ENCODE peak calls at places on chromosomes 4 and X, in eight cellular contexts. M is transverse colon, T is HepG2, Y is SK-N-SH, D is Panc1, C is spleen, J is GM23338, N is stomach. I is an unnamed sample. For H3K4me1, the result is how much of the 10 kb centered on the place peaks cover.

GRCh38 chr4:121072080-121072835 is at the start of gene NDNF:
- DNase-seq in M (peak), J (peak), T (peak), Y (peak), D (no peak), N (no peak), C (no peak), I (no peak)

GRCh38 chr4:76762136-76763130 is 135.5 kb downstream of the SOWAHB start:
- DNase-seq in D (no peak), T (no peak), N (no peak), M (no peak), C (no peak), J (no peak), Y (no peak), I (no peak)

GRCh38 chr4:151664289-151664688 is 96.5 kb downstream of the GATB start:
- DNase-seq in T (no peak), M (no peak), Y (no peak), J (no peak), N (no peak), C (no peak), D (no peak), I (no peak)

GRCh38 chrX:96696462-96696861 is 11.8 kb downstream of the DIAPH2 start:
- DNase-seq in J (no peak), M (no peak), N (no peak), T (no peak), C (no peak), Y (no peak), D (no peak), I (no peak)

GRCh38 chr4:168832746-168833575 is 177.1 kb downstream of the CBR4 start:
- DNase-seq in D (no peak), Y (peak), M (peak), J (peak), T (no peak), N (peak), C (peak), I (no peak)

GRCh38 chrX:74419861-74420193 is 1.5 kb upstream of the SLC16A2 start:
- DNase-seq in M (no peak), T (no peak), N (no peak), C (no peak), D (no peak), J (peak), Y (no peak), I (no peak)

GRCh38 chr4:6507345-6507744 is 34.9 kb upstream of the PPP2R2C start:
- DNase-seq in C (no peak), D (no peak), Y (no peak), T (no peak), M (no peak), N (no peak), J (no peak), I (no peak)

GRCh38 chrX:140933056-140933455 is 69.3 kb upstream of the SPANXB1 start:
- DNase-seq in Y (no peak), N (no peak), C (no peak), J (no peak), T (no peak), M (no peak), D (no peak), I (no peak)

GRCh38 chr4:15654556-15655222 is 468 bp downstream of the FBXL5 start:
- DNase-seq in Y (no peak), C (peak), D (no peak), T (peak), M (peak), J (peak), N (peak), I (no peak)

GRCh38 chr4:144732584-144733130 is 86.7 kb downstream of the HHIP start:
- DNase-seq in J (no peak), N (no peak), M (no peak), Y (no peak), D (no peak), C (no peak), T (no peak), I (no peak)

GRCh38 chrX:2545144-2545543 is 44.4 kb upstream of the DHRSX start:
- DNase-seq in N (no peak), C (no peak), D (no peak), M (no peak), Y (no peak), T (no peak), J (no peak), I (no peak)

GRCh38 chr4:145308598-145308997 is 128.2 kb upstream of the OTUD4 start:
- DNase-seq in T (no peak), M (no peak), C (no peak), N (no peak), D (no peak), Y (no peak), J (no peak), I (no peak)

GRCh38 chr4:150782311-150782710 is 200.4 kb downstream of the MAB21L2 start:
- DNase-seq in T (peak), Y (peak), D (no peak), J (no peak), M (no peak), N (no peak), C (no peak), I (no peak)

GRCh38 chr4:156723951-156724668 is 247.5 kb downstream of the PDGFC start:
- DNase-seq in C (peak), Y (no peak), N (peak), M (peak), D (no peak), T (peak), J (no peak), I (no peak)

GRCh38 chr4:17624821-17625220 is 10.4 kb downstream of the MED28 start:
- DNase-seq in D (no peak), J (no peak), C (no peak), M (no peak), N (no peak), Y (no peak), T (no peak), I (no peak)
- H3K4me1 ChIP-seq in D (under half), J (under half), C (under half), M (under half), N (under half), Y (under half), T (under half), I (under half)

GRCh38 chr4:1198070-1198844 is 25.9 kb upstream of the SPON2 start:
- DNase-seq in T (no peak), N (peak), J (no peak), Y (peak), M (peak), C (no peak), D (no peak), I (no peak)

GRCh38 chr4:1199556-1200331 is 27.4 kb upstream of the SPON2 start:
- DNase-seq in T (no peak), J (no peak), N (peak), D (no peak), M (peak), Y (peak), C (peak), I (no peak)

GRCh38 chr4:1202526-1203378 is 30.4 kb upstream of the SPON2 start:
- DNase-seq in T (no peak), M (peak), J (no peak), C (peak), Y (peak), D (no peak), N (peak), I (no peak)

GRCh38 chr4:1201851-1202525 is 29.6 kb upstream of the SPON2 start:
- DNase-seq in N (peak), Y (peak), D (no peak), C (peak), T (no peak), M (peak), J (no peak), I (no peak)

DNA sequence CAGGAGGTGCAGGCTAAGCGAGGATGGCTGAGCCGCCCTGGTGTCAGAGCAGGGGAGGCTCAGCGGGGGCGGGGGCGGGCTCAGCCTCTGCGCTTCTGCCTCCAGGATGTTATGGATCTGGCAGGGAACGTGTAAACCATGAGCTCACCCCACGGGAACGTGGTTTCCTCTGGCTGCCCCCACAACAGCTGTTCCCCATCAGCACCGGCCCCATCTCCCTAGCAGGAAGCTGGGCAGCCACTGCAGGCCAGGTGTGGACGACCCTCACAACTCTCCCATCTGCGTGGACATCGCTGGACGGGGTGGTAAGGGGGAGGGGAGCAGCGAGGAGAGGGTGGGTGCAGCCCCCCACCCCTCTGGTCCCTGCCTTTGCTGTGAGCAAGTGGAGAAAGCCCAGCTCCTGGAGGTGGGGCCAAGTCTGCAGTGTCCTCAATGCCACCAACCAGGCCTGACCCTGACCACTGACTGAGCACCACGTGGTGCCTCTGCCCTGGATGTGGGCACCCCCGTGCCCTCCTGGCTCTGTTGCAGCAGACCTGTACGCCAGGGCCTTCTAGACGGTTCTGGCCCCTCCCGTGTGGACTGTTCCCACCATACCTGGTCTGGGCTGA is 28.1 kb upstream of the SPON2 start:
- DNase-seq in T (no peak), J (no peak), D (no peak), N (peak), C (peak), M (peak), Y (peak), I (no peak)
- TF ChIP-seq POLR2AphosphoS5 in T (no peak), J (no peak), D (no peak), N (peak), C (peak), M (peak), Y (no peak), I (no peak)

GRCh38 chrX:123876844-123877243 is 17.0 kb downstream of the XIAP start:
- DNase-seq in Y (no peak), M (no peak), T (no peak), N (no peak), J (no peak), C (no peak), D (no peak), I (no peak)
- H3K4me1 ChIP-seq in Y (under half), M (under half), T (under half), N (under half), J (under half), C (under half), D (under half), I (under half)

DNA sequence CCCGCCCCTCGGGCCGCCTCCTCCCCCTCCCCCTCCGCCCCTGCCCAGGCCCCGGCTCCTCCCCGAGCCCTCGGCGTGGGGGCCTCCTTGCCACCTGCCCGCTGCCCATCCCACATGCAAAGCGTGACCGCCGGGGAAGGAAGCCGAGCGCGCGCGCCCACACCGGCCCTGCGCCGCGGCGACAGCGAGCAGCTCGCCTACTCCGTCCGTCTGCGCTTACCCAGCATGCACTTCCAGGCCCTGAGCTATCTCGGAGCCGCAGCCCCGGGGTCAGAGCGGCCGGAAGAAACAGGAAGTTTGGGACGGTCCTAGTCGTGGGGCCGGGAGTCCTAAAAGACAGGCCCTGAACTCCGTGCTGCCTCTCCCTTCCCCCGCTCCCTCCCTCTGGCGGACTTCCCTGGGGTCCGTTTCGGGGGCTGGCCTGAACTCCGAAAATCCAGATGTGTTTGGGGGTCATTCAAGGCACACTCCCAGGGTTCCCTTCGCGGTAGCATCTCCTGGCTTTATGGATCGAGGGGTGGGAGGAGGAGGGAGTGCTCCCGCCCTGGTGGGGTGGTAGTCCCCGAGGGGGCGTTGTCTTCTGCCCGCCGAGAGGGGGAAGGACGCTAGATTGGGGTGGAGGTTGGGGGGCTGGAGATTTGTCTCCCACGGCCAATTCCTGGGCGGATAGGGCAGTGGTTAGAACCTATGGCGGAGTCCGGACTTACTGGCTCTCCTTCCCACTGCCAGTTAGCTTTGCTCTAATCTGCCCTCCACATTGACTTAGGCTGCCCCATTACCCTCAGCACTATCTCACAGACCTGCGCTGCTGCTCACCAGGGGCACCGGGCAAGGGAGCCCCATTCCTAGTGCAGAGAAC is 25.0 kb upstream of the BCORL1 start:
- DNase-seq in Y (peak), D (no peak), M (peak), T (no peak), J (peak), C (peak), N (peak), I (peak)
- TF ChIP-seq POLR2AphosphoS5 in Y (no peak), D (peak), M (peak), T (no peak), J (no peak), C (peak), N (peak), I (peak)

DNA sequence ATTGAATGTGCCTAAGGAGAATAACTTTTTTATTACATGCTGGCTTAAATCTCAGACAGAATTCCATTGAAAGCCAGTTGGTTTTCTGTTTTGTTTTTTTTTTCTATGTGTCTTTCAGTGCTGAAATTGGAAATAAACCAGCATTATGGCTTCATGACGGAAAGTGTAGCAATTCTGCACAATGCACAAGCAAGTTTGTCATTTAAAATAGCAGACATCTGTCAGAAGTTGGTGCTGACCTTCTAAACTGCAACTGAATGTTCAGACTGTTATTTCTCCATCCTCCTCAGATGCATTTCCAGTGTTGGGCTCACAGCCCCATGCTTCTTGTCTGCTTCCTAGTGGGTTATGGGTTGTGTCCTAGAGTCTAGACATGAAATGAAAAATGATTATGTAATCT is 107.2 kb upstream of the LIMCH1 start:
- DNase-seq in N (no peak), Y (no peak), T (no peak), C (no peak), D (no peak), M (no peak), J (no peak), I (no peak)
- H3K4me1 ChIP-seq in N (under half), Y (under half), T (under half), C (under half), D (under half), M (under half), J (under half), I (under half)

GRCh38 chr4:184400375-184400870 is 73.9 kb downstream of the IRF2 start:
- DNase-seq in D (peak), T (no peak), M (no peak), N (no peak), J (no peak), Y (no peak), C (no peak), I (no peak)
- TF ChIP-seq POLR2AphosphoS5 in D (no peak), T (no peak), M (no peak), N (no peak), J (no peak), Y (no peak), C (no peak), I (no peak)

GRCh38 chrX:31132803-31133202 is 61.0 kb upstream of the FTHL17 start:
- DNase-seq in N (no peak), M (no peak), T (no peak), C (no peak), D (no peak), J (no peak), Y (no peak), I (no peak)
- H3K4me1 ChIP-seq in N (under half), M (under half), T (under half), C (under half), D (under half), J (under half), Y (under half), I (under half)

GRCh38 chr4:23388259-23388658 is 501.6 kb downstream of the PPARGC1A start:
- DNase-seq in N (no peak), J (no peak), T (no peak), M (no peak), C (no peak), Y (no peak), D (no peak), I (no peak)
- TF ChIP-seq POLR2AphosphoS5 in N (no peak), J (no peak), T (no peak), M (no peak), C (no peak), Y (no peak), D (no peak), I (no peak)

DNA sequence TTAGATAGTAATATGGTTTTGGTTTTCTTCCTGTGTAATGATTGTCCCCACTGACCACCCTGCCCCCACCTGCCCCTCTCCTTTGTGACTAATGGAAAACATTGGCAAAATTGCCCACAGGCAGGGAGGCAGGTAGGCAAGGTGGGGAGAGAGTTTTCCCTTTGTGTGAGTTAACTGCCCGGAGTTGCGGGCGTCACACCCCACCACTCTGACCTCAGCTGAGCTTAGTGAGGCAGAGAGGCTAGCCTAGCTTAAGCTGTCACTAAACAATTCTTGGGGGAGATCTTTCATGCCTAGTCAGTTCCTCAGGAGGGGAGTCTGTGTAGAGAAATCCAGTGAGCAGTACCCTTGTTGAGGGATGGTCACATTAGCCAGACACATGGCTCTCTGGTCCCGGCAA is 245.3 kb downstream of the BCOR start:
- DNase-seq in D (no peak), M (no peak), Y (no peak), T (no peak), J (no peak), N (no peak), C (no peak), I (no peak)
- H3K4me1 ChIP-seq in D (under half), M (under half), Y (under half), T (under half), J (under half), N (under half), C (under half), I (under half)

GRCh38 chr4:187619319-187619718 is 376.3 kb upstream of the ZFP42 start:
- DNase-seq in C (no peak), N (no peak), Y (no peak), J (no peak), T (no peak), D (no peak), M (no peak), I (no peak)
- TF ChIP-seq POLR2AphosphoS5 in C (no peak), N (no peak), Y (no peak), J (no peak), T (no peak), D (no peak), M (no peak), I (no peak)